ENCODE peak calls at places on chromosome 16, in five cellular contexts. One of them, this sample, is unnamed.

GRCh38 chr16:67249178-67249759 is 490 bp downstream of the SLC9A5 start:
- DNase-seq in NCI-H2107: no peak
- DNase-seq in Caki2: no peak
- DNase-seq in T-cell: no peak
- DNase-seq in NCI-H1092: no peak
- DNase-seq in this sample: no peak

GRCh38 chr16:28326881-28327610 is 34.7 kb downstream of the SBK1 start:
- DNase-seq in NCI-H2107: no peak
- DNase-seq in Caki2: peak; percentile 27
- DNase-seq in T-cell: peak; percentile 62
- DNase-seq in NCI-H1092: no peak
- DNase-seq in this sample: no peak

GRCh38 chr16:88570691-88571092 is 489 bp downstream of the ZC3H18 start:
- DNase-seq in NCI-H1092: no peak
- DNase-seq in NCI-H2107: no peak
- DNase-seq in T-cell: peak; percentile 11
- DNase-seq in Caki2: no peak
- DNase-seq in this sample: no peak

GRCh38 chr16:4314532-4315184 is 1.2 kb upstream of the GLIS2 start:
- DNase-seq in Caki2: peak; percentile 85
- DNase-seq in NCI-H2107: no peak
- DNase-seq in T-cell: no peak
- DNase-seq in NCI-H1092: peak; percentile 32
- DNase-seq in this sample: no peak

GRCh38 chr16:55532227-55532626 is 23.4 kb downstream of the LPCAT2 start:
- DNase-seq in NCI-H1092: no peak
- DNase-seq in NCI-H2107: no peak
- DNase-seq in Caki2: no peak
- DNase-seq in T-cell: no peak
- DNase-seq in this sample: no peak

GRCh38 chr16:83744521-83744981 is 63.2 kb upstream of the HSBP1 start:
- DNase-seq in NCI-H1092: no peak
- DNase-seq in Caki2: peak; percentile 89
- DNase-seq in NCI-H2107: no peak
- DNase-seq in T-cell: no peak
- DNase-seq in this sample: no peak

GRCh38 chr16:14527411-14528044 is 102.5 kb downstream of the PARN start:
- DNase-seq in Caki2: no peak
- DNase-seq in NCI-H2107: no peak
- DNase-seq in T-cell: no peak
- DNase-seq in NCI-H1092: no peak
- DNase-seq in this sample: peak; percentile 67

GRCh38 chr16:84756830-84757229 is 57.0 kb downstream of the USP10 start:
- DNase-seq in NCI-H2107: no peak
- DNase-seq in NCI-H1092: no peak
- DNase-seq in Caki2: no peak
- DNase-seq in T-cell: no peak
- DNase-seq in this sample: no peak

GRCh38 chr16:69935278-69935711 is 15.8 kb upstream of the CLEC18A start:
- DNase-seq in T-cell: no peak
- DNase-seq in NCI-H1092: no peak
- DNase-seq in NCI-H2107: no peak
- DNase-seq in Caki2: no peak
- DNase-seq in this sample: no peak

GRCh38 chr16:20910781-20911321 is 10.3 kb downstream of the LYRM1 start:
- DNase-seq in T-cell: no peak
- DNase-seq in Caki2: peak; percentile 61
- DNase-seq in NCI-H1092: no peak
- DNase-seq in NCI-H2107: no peak
- DNase-seq in this sample: peak; percentile 74

GRCh38 chr16:23400387-23400930 is 52.5 kb downstream of the COG7 start:
- DNase-seq in NCI-H1092: no peak
- DNase-seq in NCI-H2107: no peak
- DNase-seq in Caki2: no peak
- DNase-seq in T-cell: no peak
- DNase-seq in this sample: no peak

GRCh38 chr16:17105239-17105721 is 365.5 kb downstream of the XYLT1 start:
- DNase-seq in Caki2: no peak
- DNase-seq in T-cell: no peak
- DNase-seq in NCI-H2107: no peak
- DNase-seq in NCI-H1092: no peak
- DNase-seq in this sample: no peak

GRCh38 chr16:81618661-81619060 is 160.4 kb upstream of the PLCG2 start:
- DNase-seq in T-cell: no peak
- DNase-seq in NCI-H1092: peak; percentile 62
- DNase-seq in Caki2: no peak
- DNase-seq in NCI-H2107: no peak
- DNase-seq in this sample: no peak

GRCh38 chr16:47872228-47872627 is 283.6 kb downstream of the ABCC12 start:
- DNase-seq in T-cell: no peak
- DNase-seq in NCI-H2107: no peak
- DNase-seq in NCI-H1092: no peak
- DNase-seq in Caki2: no peak
- DNase-seq in this sample: no peak

GRCh38 chr16:53045554-53046250 is 7.0 kb downstream of the CHD9NB start:
- DNase-seq in NCI-H2107: no peak
- DNase-seq in NCI-H1092: no peak
- DNase-seq in T-cell: no peak
- DNase-seq in Caki2: no peak
- DNase-seq in this sample: no peak

GRCh38 chr16:56616608-56617211 is 8.3 kb downstream of the MT2A start:
- DNase-seq in Caki2: no peak
- DNase-seq in T-cell: no peak
- DNase-seq in NCI-H1092: no peak
- DNase-seq in NCI-H2107: no peak
- DNase-seq in this sample: no peak

GRCh38 chr16:30874244-30874820 is 19.5 kb downstream of the BCL7C start:
- DNase-seq in T-cell: no peak
- DNase-seq in NCI-H1092: no peak
- DNase-seq in NCI-H2107: no peak
- DNase-seq in Caki2: no peak
- DNase-seq in this sample: no peak

GRCh38 chr16:2858245-2859025 is 465 bp upstream of the PRSS22 start:
- DNase-seq in NCI-H2107: peak; percentile 47
- DNase-seq in Caki2: no peak
- DNase-seq in T-cell: no peak
- DNase-seq in NCI-H1092: no peak
- DNase-seq in this sample: no peak

GRCh38 chr16:27687605-27688004 is 137.7 kb downstream of the KATNIP start:
- DNase-seq in Caki2: no peak
- DNase-seq in NCI-H1092: no peak
- DNase-seq in T-cell: no peak
- DNase-seq in NCI-H2107: no peak
- DNase-seq in this sample: no peak

GRCh38 chr16:66026211-66026610 is 340.3 kb upstream of the CDH5 start:
- DNase-seq in NCI-H1092: peak; percentile 37
- DNase-seq in Caki2: no peak
- DNase-seq in T-cell: no peak
- DNase-seq in NCI-H2107: no peak
- DNase-seq in this sample: no peak

GRCh38 chr16:87882436-87883019 is 13.2 kb upstream of the SLC7A5 start:
- DNase-seq in Caki2: no peak
- DNase-seq in NCI-H2107: no peak
- DNase-seq in NCI-H1092: no peak
- DNase-seq in T-cell: no peak
- DNase-seq in this sample: no peak

GRCh38 chr16:12231666-12232065 is 255.1 kb downstream of the SNX29 start:
- DNase-seq in NCI-H1092: no peak
- DNase-seq in NCI-H2107: no peak
- DNase-seq in T-cell: no peak
- DNase-seq in Caki2: no peak
- DNase-seq in this sample: no peak

GRCh38 chr16:85800321-85800669 is 800 bp downstream of the COX4I1 start:
- DNase-seq in NCI-H2107: no peak
- DNase-seq in Caki2: no peak
- DNase-seq in NCI-H1092: no peak
- DNase-seq in T-cell: no peak
- DNase-seq in this sample: no peak

GRCh38 chr16:717651-718245 is 2.8 kb downstream of the METRN start:
- DNase-seq in T-cell: no peak
- DNase-seq in NCI-H2107: no peak
- DNase-seq in NCI-H1092: no peak
- DNase-seq in Caki2: no peak
- DNase-seq in this sample: no peak

GRCh38 chr16:10749680-10750035 is 6.0 kb downstream of the NUBP1 start:
- DNase-seq in NCI-H1092: no peak
- DNase-seq in Caki2: peak; percentile 43
- DNase-seq in T-cell: no peak
- DNase-seq in NCI-H2107: no peak
- DNase-seq in this sample: no peak

GRCh38 chr16:49567940-49568339 is 194.3 kb downstream of the C16orf78 start:
- DNase-seq in NCI-H1092: no peak
- DNase-seq in NCI-H2107: no peak
- DNase-seq in T-cell: no peak
- DNase-seq in Caki2: peak; percentile 6
- DNase-seq in this sample: no peak

GRCh38 chr16:59698341-59698979 is 964.3 kb upstream of the GOT2 start:
- DNase-seq in T-cell: no peak
- DNase-seq in Caki2: no peak
- DNase-seq in NCI-H1092: no peak
- DNase-seq in NCI-H2107: no peak
- DNase-seq in this sample: no peak

GRCh38 chr16:1923299-1924034 is 5.3 kb upstream of the HS3ST6 start:
- DNase-seq in NCI-H2107: no peak
- DNase-seq in NCI-H1092: no peak
- DNase-seq in T-cell: no peak
- DNase-seq in Caki2: peak; percentile 93
- DNase-seq in this sample: peak; percentile 30

GRCh38 chr16:359067-359763 is 6.7 kb upstream of the AXIN1 start:
- DNase-seq in Caki2: no peak
- DNase-seq in NCI-H1092: no peak
- DNase-seq in NCI-H2107: no peak
- DNase-seq in T-cell: no peak
- DNase-seq in this sample: no peak

GRCh38 chr16:2839650-2840450 is 9.7 kb downstream of the ZG16B start:
- DNase-seq in NCI-H1092: no peak
- DNase-seq in NCI-H2107: no peak
- DNase-seq in Caki2: no peak
- DNase-seq in T-cell: no peak
- DNase-seq in this sample: no peak

This sample was measured in fibroblast of the conjunctiva.